ENCODE peak calls at places on chromosomes 13 and 19, in eight cellular contexts. Z is ascending aorta, H is fibroblast of mammary gland, G is IMR-90, A is lower leg skin, L is foreskin fibroblast, Y is lower lobe of right lung, M is cardiac muscle cell. E is an unnamed sample.

GRCh38 chr19:5130371-5131030 is 161.6 kb downstream of the KDM4B start:
- DNase-seq in L (no peak), Y (no peak), H (no peak), M (no peak), Z (no peak), G (no peak), A (no peak), E (no peak)

GRCh38 chr19:6220385-6221191 is 59.2 kb downstream of the MLLT1 start:
- DNase-seq in M (no peak), H (peak), G (peak), A (peak), Z (no peak), Y (no peak), L (peak), E (no peak)

GRCh38 chr13:22594041-22594440 is 586.7 kb upstream of the SGCG start:
- DNase-seq in Y (no peak), L (no peak), G (no peak), Z (no peak), H (no peak), A (no peak), M (no peak), E (no peak)

GRCh38 chr13:110448230-110448629 is 113.3 kb downstream of the RAB20 start:
- DNase-seq in L (peak), G (peak), Y (no peak), M (peak), H (peak), Z (peak), A (no peak), E (peak)

GRCh38 chr19:14091086-14091884 is 734 bp upstream of the SAMD1 start:
- DNase-seq in G (peak), Y (peak), A (peak), Z (peak), H (peak), L (peak), M (no peak), E (no peak)

GRCh38 chr13:104984296-104984818 is 1551.1 kb downstream of the EFNB2 start:
- DNase-seq in A (peak), Y (no peak), Z (no peak), H (no peak), G (peak), L (peak), M (peak), E (no peak)

GRCh38 chr19:41218615-41219507 is at the start of gene AXL:
- DNase-seq in L (peak), G (peak), Z (peak), Y (peak), A (peak), M (peak), H (peak), E (no peak)

GRCh38 chr13:79662882-79663281 is 181.9 kb downstream of the NDFIP2 start:
- DNase-seq in M (peak), A (no peak), Y (no peak), Z (no peak), L (no peak), H (no peak), G (no peak), E (no peak)

GRCh38 chr19:16452321-16452720 is 19.4 kb downstream of the EPS15L1 start:
- DNase-seq in H (no peak), Z (no peak), L (no peak), Y (no peak), M (peak), A (no peak), G (no peak), E (no peak)

GRCh38 chr13:97344250-97345175 is 89.5 kb upstream of the RAP2A start:
- DNase-seq in Z (no peak), A (peak), H (peak), M (peak), L (peak), G (peak), Y (peak), E (no peak)

GRCh38 chr19:38037151-38037611 is 130.2 kb downstream of the SIPA1L3 start:
- DNase-seq in A (no peak), Z (no peak), H (no peak), L (no peak), Y (no peak), G (no peak), M (peak), E (no peak)

GRCh38 chr13:110920038-110920437 is 5.2 kb upstream of the ANKRD10 start:
- DNase-seq in Y (no peak), H (no peak), Z (no peak), A (no peak), M (no peak), L (no peak), G (no peak), E (no peak)

GRCh38 chr13:30142502-30143211 is 164.7 kb downstream of the KATNAL1 start:
- DNase-seq in Z (no peak), G (peak), M (no peak), A (peak), L (peak), Y (no peak), H (peak), E (peak)

GRCh38 chr19:51809787-51810186 is 14.8 kb downstream of the FPR3 start:
- DNase-seq in L (no peak), Y (no peak), H (no peak), M (no peak), A (peak), Z (no peak), G (no peak), E (no peak)

GRCh38 chr19:51811344-51811743 is 16.4 kb downstream of the FPR3 start:
- DNase-seq in H (no peak), L (no peak), M (no peak), Z (peak), A (no peak), G (no peak), Y (peak), E (no peak)

GRCh38 chr19:51808333-51808986 is 13.5 kb downstream of the FPR3 start:
- DNase-seq in H (peak), M (no peak), Y (no peak), A (no peak), G (no peak), L (peak), Z (no peak), E (no peak)

GRCh38 chr19:51807925-51808324 is 13.0 kb downstream of the FPR3 start:
- DNase-seq in Y (no peak), H (no peak), L (no peak), M (no peak), A (no peak), Z (no peak), G (no peak), E (no peak)

DNA sequence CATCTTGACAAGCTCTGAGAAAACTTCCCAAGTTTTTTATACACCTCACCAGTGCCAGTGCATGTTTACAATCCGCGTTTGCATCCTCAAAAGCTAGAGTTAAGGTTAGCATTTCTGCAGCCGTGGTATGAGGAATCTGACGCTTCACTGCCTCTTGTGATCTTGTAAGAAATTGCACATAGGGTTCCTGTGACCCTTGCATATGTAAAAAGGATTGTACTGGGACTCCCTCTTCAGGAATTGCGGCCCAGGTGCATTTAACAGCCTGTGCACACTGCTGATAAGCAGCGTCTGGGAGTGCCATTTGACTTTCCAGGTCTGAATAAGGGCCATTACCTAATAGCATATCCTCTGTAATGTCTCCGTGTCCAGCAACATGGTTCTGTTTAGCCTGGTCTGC is 15.3 kb downstream of the FPR3 start:
- DNase-seq in Z (no peak), A (no peak), Y (no peak), M (no peak), H (peak), G (no peak), L (no peak), E (no peak)
- TF ChIP-seq CTCF in Z (no peak), A (no peak), Y (peak), M (no peak), H (no peak), G (no peak), L (no peak), E (no peak)

GRCh38 chr13:112760931-112761330 is 71.1 kb downstream of the ATP11A start:
- DNase-seq in G (no peak), M (no peak), L (no peak), Z (no peak), A (no peak), Y (no peak), H (no peak), E (no peak)
- H3K4me3 ChIP-seq in G (no peak), M (no peak), L (no peak), Z (no peak), A (no peak), Y (peak), H (no peak), E (peak)

DNA sequence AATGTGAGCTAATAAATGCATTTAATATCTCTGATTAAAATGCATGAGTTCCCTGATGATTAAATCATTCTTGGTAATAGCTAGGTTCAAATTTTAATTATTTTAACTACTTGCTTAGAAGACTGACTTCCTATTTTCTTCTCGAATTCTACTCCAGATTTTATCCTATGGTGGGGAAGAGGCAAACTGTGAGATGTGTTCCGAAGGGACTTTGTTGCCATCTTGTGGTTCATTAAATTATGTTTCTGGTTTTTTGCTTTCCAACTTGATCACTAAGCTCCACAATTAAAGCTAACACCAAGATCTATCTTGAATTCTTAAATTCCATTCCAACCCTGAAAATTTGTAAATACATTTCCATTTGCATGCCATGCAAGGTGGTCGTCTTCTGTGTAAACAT is 538.4 kb upstream of the PCDH20 start:
- DNase-seq in G (peak), M (peak), Z (no peak), H (peak), A (no peak), L (no peak), Y (no peak), E (no peak)
- TF ChIP-seq CTCF in G (no peak), M (peak), Z (peak), H (peak), A (no peak), L (no peak), Y (no peak), E (peak)

GRCh38 chr19:52904052-52904451 is 6.6 kb upstream of the ZNF320 start:
- DNase-seq in G (no peak), Z (no peak), Y (no peak), A (no peak), M (no peak), H (no peak), L (no peak), E (no peak)

GRCh38 chr19:52896431-52897148 is 845 bp downstream of the ZNF320 start:
- DNase-seq in Y (peak), H (peak), G (peak), M (peak), Z (no peak), A (peak), L (no peak), E (no peak)

GRCh38 chr19:52897149-52897935 is at the start of gene ZNF320:
- DNase-seq in M (peak), Z (peak), L (peak), H (peak), A (peak), G (peak), Y (peak), E (peak)

GRCh38 chr19:52901842-52902241 is 4.4 kb upstream of the ZNF320 start:
- DNase-seq in G (no peak), M (no peak), H (no peak), Z (no peak), A (no peak), L (no peak), Y (no peak), E (no peak)

DNA sequence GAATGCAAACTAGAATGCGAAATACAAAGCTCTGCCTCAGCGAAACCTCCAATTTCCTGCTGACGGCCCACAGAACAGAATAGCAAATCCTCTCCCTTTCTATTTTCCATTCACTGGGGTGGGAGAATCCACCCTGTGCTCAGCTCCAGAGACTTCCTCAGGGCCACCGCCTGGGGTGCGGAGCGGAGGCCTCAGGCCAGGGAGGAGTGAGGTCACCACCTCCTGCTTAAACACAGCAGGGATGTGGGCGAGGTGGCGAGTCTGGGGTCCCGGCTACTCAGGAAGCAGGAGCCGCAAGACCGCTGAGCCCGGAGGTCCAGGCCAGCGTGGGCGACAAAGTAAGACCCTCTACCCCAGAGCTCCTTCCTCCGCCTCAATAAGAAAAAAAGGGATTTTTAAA is 666 bp upstream of the ZNF320 start:
- DNase-seq in Y (no peak), M (no peak), H (peak), A (no peak), G (no peak), L (no peak), Z (no peak), E (no peak)
- H3K4me3 ChIP-seq in Y (peak), M (peak), H (peak), A (no peak), G (no peak), L (peak), Z (peak), E (peak)

GRCh38 chr13:108268713-108269112 is 805 bp upstream of the TNFSF13B start:
- DNase-seq in Z (no peak), H (no peak), M (no peak), A (no peak), L (no peak), Y (no peak), G (no peak), E (no peak)

GRCh38 chr13:108270442-108270841 is 924 bp downstream of the TNFSF13B start:
- DNase-seq in H (no peak), Y (no peak), M (peak), A (no peak), G (no peak), Z (no peak), L (no peak), E (no peak)

GRCh38 chr13:108267338-108267737 is 2.2 kb upstream of the TNFSF13B start:
- DNase-seq in H (no peak), M (no peak), A (no peak), L (no peak), G (no peak), Y (no peak), Z (no peak), E (no peak)

GRCh38 chr13:108272333-108272732 is 2.8 kb downstream of the TNFSF13B start:
- DNase-seq in L (no peak), A (no peak), M (no peak), Z (no peak), Y (no peak), G (peak), H (peak), E (no peak)

GRCh38 chr13:108269601-108270328 is at the start of gene TNFSF13B:
- DNase-seq in H (peak), L (peak), A (no peak), Z (no peak), M (peak), Y (peak), G (peak), E (peak)
- TF ChIP-seq CTCF in H (peak), L (no peak), A (no peak), Z (no peak), M (no peak), Y (no peak), G (no peak), E (no peak)

GRCh38 chr13:25377244-25377962 is 5.6 kb downstream of the ATP8A2 start:
- DNase-seq in M (peak), Z (no peak), Y (no peak), L (no peak), A (no peak), G (no peak), H (no peak), E (no peak)

GRCh38 chr13:25371158-25371557 is 616 bp upstream of the ATP8A2 start:
- DNase-seq in L (no peak), Y (no peak), A (no peak), G (no peak), M (no peak), H (no peak), Z (no peak), E (no peak)

GRCh38 chr13:25375727-25376358 is 4.1 kb downstream of the ATP8A2 start:
- DNase-seq in L (peak), Y (no peak), A (peak), Z (no peak), H (peak), M (peak), G (peak), E (no peak)

GRCh38 chr13:25372275-25373081 is 704 bp downstream of the ATP8A2 start:
- DNase-seq in A (no peak), G (no peak), M (peak), Z (no peak), H (no peak), Y (no peak), L (no peak), E (no peak)

GRCh38 chr13:25371608-25372274 is at the start of gene ATP8A2:
- DNase-seq in Y (no peak), L (no peak), Z (no peak), A (no peak), G (no peak), H (no peak), M (peak), E (no peak)
- H3K4me3 ChIP-seq in Y (peak), L (no peak), Z (peak), A (no peak), G (peak), H (no peak), M (peak), E (peak)

GRCh38 chr19:52664461-52664860 is 26.3 kb upstream of the ZNF83 start:
- DNase-seq in G (no peak), Y (no peak), L (no peak), Z (no peak), M (no peak), H (no peak), A (no peak), E (no peak)

GRCh38 chr19:52665047-52665446 is 26.9 kb upstream of the ZNF83 start:
- DNase-seq in M (no peak), Y (no peak), A (no peak), L (no peak), Z (no peak), H (no peak), G (no peak), E (no peak)

GRCh38 chr19:52667972-52668371 is 29.8 kb upstream of the ZNF83 start:
- DNase-seq in Y (no peak), M (no peak), H (no peak), A (no peak), Z (no peak), G (no peak), L (no peak), E (no peak)

GRCh38 chr19:52662631-52663030 is 24.5 kb upstream of the ZNF83 start:
- DNase-seq in G (no peak), A (no peak), L (no peak), H (no peak), Y (no peak), M (no peak), Z (no peak), E (no peak)

GRCh38 chr19:52665529-52665928 is 27.4 kb upstream of the ZNF83 start:
- DNase-seq in A (no peak), G (peak), L (no peak), H (peak), Z (no peak), M (no peak), Y (no peak), E (peak)
- TF ChIP-seq CTCF in A (no peak), G (no peak), L (no peak), H (no peak), Z (no peak), M (no peak), Y (no peak), E (peak)

E was measured in epithelial cell of proximal tubule.